ENCODE peak calls at places on chromosomes 11 and 22, in nine cellular contexts. G is mesenteric fat pad; E is CD8-positive, alpha-beta memory T cell; K is EL; H is activated T-cell treated with anti-CD3 and anti-CD28 coated beads, Interleukin-2, amount 50 U/mL, for 72 hours; T is activated T-helper 1 cell treated with anti-CD3 and anti-CD28 coated beads, Interleukin-12 subunit alpha, Interleukin-12 subunit beta, Interleukin-2, Interleukin-4 antibody, amounts not matched to agents 30 ng/mL and 10 ng/mL and 1 ng/mL, durations not matched to agents 14 hours and 24 hours and 36 hours; D is HCT116; L is IMR-90; C is skeletal muscle cell. S is an unnamed sample.

GRCh38 chr22:30694638-30695350 is at the start of gene OSBP2:
- DNase-seq in G (peak), E (peak), K (peak), H (peak), T (peak), D (no peak), L (no peak), C (no peak), S (no peak)

GRCh38 chr11:67056640-67057409 is at the start of gene RHOD:
- DNase-seq in G (no peak), E (no peak), K (peak), H (peak), T (peak), D (no peak), L (no peak), C (no peak), S (no peak)

GRCh38 chr11:125376117-125376516 is 119.9 kb downstream of the FEZ1 start:
- DNase-seq in G (no peak), E (no peak), K (no peak), H (no peak), T (no peak), D (no peak), L (no peak), C (peak), S (no peak)

GRCh38 chr11:35239476-35240075 is 100.6 kb downstream of the CD44 start:
- DNase-seq in G (no peak), E (no peak), K (no peak), H (no peak), T (no peak), D (no peak), L (no peak), C (no peak), S (no peak)

GRCh38 chr11:127939000-127939399 is 648.4 kb downstream of the ETS1 start:
- DNase-seq in G (no peak), E (no peak), K (no peak), H (no peak), T (no peak), D (no peak), L (no peak), C (no peak), S (no peak)

GRCh38 chr11:44978279-44978960 is 27.7 kb upstream of the TP53I11 start:
- DNase-seq in G (no peak), E (no peak), K (no peak), H (no peak), T (no peak), D (no peak), L (no peak), C (no peak), S (no peak)

GRCh38 chr11:119580751-119581150 is 148.2 kb downstream of the NECTIN1 start:
- DNase-seq in G (no peak), E (no peak), K (no peak), H (no peak), T (no peak), D (no peak), L (no peak), C (no peak), S (no peak)

GRCh38 chr22:41555325-41555724 is 5.5 kb upstream of the CSDC2 start:
- DNase-seq in G (no peak), E (no peak), K (no peak), H (no peak), T (no peak), D (no peak), L (no peak), C (no peak), S (no peak)

GRCh38 chr22:44870021-44870420 is 117.6 kb downstream of the ARHGAP8 start:
- DNase-seq in G (no peak), E (peak), K (no peak), H (no peak), T (no peak), D (peak), L (peak), C (peak), S (no peak)

GRCh38 chr22:45804986-45805325 is 133.3 kb downstream of the ATXN10 start:
- DNase-seq in G (no peak), E (no peak), K (peak), H (no peak), T (no peak), D (peak), L (peak), C (peak), S (peak)

GRCh38 chr22:35380013-35380412 is 883 bp upstream of the HMOX1 start:
- DNase-seq in G (no peak), E (no peak), K (peak), H (no peak), T (no peak), D (no peak), L (peak), C (no peak), S (no peak)